ENCODE peak calls at places on chromosomes 4 and X, in eight cellular contexts. L is mesothelial cell of epicardium; F is CD8-positive, alpha-beta T cell; Z is hepatocyte; D is H9; I is IMR-90; A is CD14-positive monocyte; J is lower leg skin. P is an unnamed sample.

GRCh38 chrX:11435568-11435967 is 142.4 kb downstream of the AMELX start:
- DNase-seq in L (no peak), F (no peak), Z (no peak), D (no peak), I (peak), A (no peak), J (no peak), P (peak)

GRCh38 chr4:138390286-138390685 is 148.1 kb upstream of the SLC7A11 start:
- DNase-seq in L (no peak), F (no peak), Z (no peak), D (no peak), I (peak), A (peak), J (no peak), P (no peak)

GRCh38 chrX:46628406-46629371 is 55.1 kb downstream of the CHST7 start:
- DNase-seq in L (no peak), F (no peak), Z (no peak), D (no peak), I (peak), A (peak), J (peak), P (no peak)

GRCh38 chrX:40418413-40419195 is 162.2 kb upstream of the ATP6AP2 start:
- DNase-seq in L (no peak), F (no peak), Z (no peak), D (no peak), I (no peak), A (no peak), J (peak), P (no peak)

GRCh38 chr4:16083217-16084191 is at the start of gene PROM1:
- DNase-seq in L (peak), F (no peak), Z (peak), D (peak), I (no peak), A (no peak), J (no peak), P (no peak)

GRCh38 chrX:12771445-12772069 is 19.7 kb upstream of the PRPS2 start:
- DNase-seq in L (no peak), F (peak), Z (peak), D (peak), I (peak), A (peak), J (no peak), P (no peak)

GRCh38 chrX:119041175-119041574 is 31.6 kb upstream of the CT47C1 start:
- DNase-seq in L (no peak), F (no peak), Z (peak), D (no peak), I (peak), A (peak), J (no peak), P (peak)

GRCh38 chr4:48315728-48316630 is 25.4 kb upstream of the SLAIN2 start:
- DNase-seq in L (no peak), F (no peak), Z (peak), D (peak), I (peak), A (no peak), J (peak), P (peak)

GRCh38 chrX:105314468-105314867 is 94.0 kb upstream of the TEX13A start:
- DNase-seq in L (no peak), F (no peak), Z (no peak), D (no peak), I (peak), A (no peak), J (no peak), P (no peak)

GRCh38 chrX:3518870-3519269 is 172.4 kb upstream of the MXRA5 start:
- DNase-seq in L (no peak), F (no peak), Z (peak), D (peak), I (peak), A (no peak), J (no peak), P (peak)

GRCh38 chr4:6671648-6672047 is 22.0 kb upstream of the S100P start:
- DNase-seq in L (no peak), F (no peak), Z (no peak), D (no peak), I (no peak), A (no peak), J (no peak), P (no peak)

GRCh38 chr4:119688439-119688838 is 59.8 kb upstream of the PDE5A start:
- DNase-seq in L (no peak), F (no peak), Z (no peak), D (no peak), I (no peak), A (no peak), J (no peak), P (no peak)

GRCh38 chr4:10079256-10079655 is 37.3 kb downstream of the WDR1 start:
- DNase-seq in L (no peak), F (no peak), Z (no peak), D (no peak), I (no peak), A (peak), J (peak), P (no peak)

GRCh38 chr4:52942936-52943335 is 80.8 kb downstream of the RASL11B start:
- DNase-seq in L (no peak), F (no peak), Z (no peak), D (no peak), I (no peak), A (no peak), J (no peak), P (no peak)

GRCh38 chrX:71181558-71181909 is 36.9 kb downstream of the NLGN3 start:
- DNase-seq in L (no peak), F (peak), Z (no peak), D (peak), I (no peak), A (no peak), J (no peak), P (no peak)

GRCh38 chr4:82606622-82607021 is 44.8 kb upstream of the TMEM150C start:
- DNase-seq in L (no peak), F (no peak), Z (no peak), D (no peak), I (no peak), A (no peak), J (no peak), P (no peak)

GRCh38 chr4:1752284-1753041 is 31.1 kb downstream of the TACC3 start:
- DNase-seq in L (no peak), F (no peak), Z (no peak), D (no peak), I (peak), A (no peak), J (no peak), P (no peak)

GRCh38 chr4:13511101-13511500 is 27.0 kb upstream of the RAB28 start:
- DNase-seq in L (no peak), F (no peak), Z (no peak), D (no peak), I (no peak), A (no peak), J (no peak), P (no peak)

GRCh38 chrX:11478971-11479370 is 185.8 kb downstream of the AMELX start:
- DNase-seq in L (no peak), F (no peak), Z (no peak), D (no peak), I (peak), A (no peak), J (no peak), P (no peak)

GRCh38 chr4:6641164-6641970 is 882 bp downstream of the MRFAP1 start:
- DNase-seq in L (no peak), F (peak), Z (peak), D (no peak), I (peak), A (no peak), J (peak), P (no peak)

DNA sequence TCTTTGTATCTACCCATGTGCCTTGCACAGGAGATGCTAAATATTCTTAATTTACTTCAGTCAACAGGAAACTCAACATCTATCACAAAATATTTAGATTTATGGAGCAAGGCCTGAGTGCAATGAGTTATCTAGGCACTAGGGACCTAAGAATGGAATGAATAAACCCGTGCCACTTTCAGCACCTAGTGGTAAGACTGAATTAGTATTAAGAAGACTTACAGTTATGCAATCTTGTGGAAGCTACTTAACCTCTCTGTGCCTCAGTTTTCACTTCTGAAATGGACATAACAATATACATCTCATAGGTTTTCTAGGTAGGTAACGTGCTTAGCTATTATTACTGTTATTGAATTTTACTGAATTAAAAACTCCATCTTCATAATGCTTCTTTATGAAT is 144.6 kb upstream of the MAP3K15 start:
- DNase-seq in L (no peak), F (no peak), Z (no peak), D (no peak), I (no peak), A (no peak), J (no peak), P (no peak)
- TF ChIP-seq CTCF in L (no peak), F (no peak), Z (no peak), D (peak), I (no peak), A (no peak), J (no peak), P (no peak)

GRCh38 chrX:104250470-104250869 is 4.3 kb downstream of the ESX1 start:
- DNase-seq in L (no peak), F (no peak), Z (no peak), D (no peak), I (no peak), A (no peak), J (no peak), P (no peak)

GRCh38 chrX:104254442-104255115 is at the start of gene ESX1:
- DNase-seq in L (no peak), F (no peak), Z (no peak), D (peak), I (no peak), A (no peak), J (no peak), P (no peak)

GRCh38 chrX:104255465-104255864 is 732 bp upstream of the ESX1 start:
- DNase-seq in L (no peak), F (no peak), Z (no peak), D (no peak), I (no peak), A (no peak), J (no peak), P (no peak)

DNA sequence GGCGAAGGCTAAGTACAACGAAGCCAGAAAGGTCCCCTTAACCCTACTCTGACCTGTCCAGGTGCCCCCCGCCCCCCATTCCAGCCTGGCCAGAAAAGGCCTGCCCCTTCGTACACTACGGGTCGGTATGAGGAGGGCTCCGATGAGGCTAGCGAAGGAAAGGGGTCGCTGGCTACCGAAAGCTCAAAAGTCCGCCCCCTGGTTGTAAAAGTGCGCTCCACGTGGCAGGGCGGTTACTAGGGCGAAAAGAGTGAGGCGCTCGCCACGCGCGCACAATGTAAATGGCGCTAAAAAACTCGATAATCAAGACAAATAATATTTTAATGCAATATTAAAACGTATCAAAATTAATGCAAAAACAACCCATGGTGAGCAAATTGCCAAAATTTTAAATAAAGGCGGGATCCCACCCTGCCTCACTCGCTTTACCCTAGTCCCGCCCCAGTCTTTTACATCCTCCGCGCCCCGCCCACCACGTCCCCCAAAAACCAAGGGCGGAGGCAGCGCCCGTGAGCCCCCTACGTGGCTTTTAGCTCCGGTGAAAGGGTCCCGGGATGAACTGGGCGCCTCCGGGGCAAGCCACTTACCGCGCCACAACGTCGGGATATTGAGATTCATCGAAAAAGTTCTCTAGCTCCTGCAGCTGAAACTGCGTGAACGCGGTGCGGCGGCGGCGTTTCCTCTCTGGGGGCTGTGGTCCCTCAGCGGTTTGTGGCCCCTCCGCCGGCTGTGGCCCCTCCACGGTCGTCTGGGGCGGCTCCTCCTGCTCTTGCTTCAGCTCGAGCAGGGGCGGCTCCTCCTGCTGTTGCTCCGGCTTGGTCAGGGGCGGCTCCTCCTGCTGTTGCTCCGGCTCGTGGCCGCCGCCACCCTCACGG is 929 bp downstream of the ESX1 start:
- DNase-seq in L (no peak), F (no peak), Z (no peak), D (peak), I (no peak), A (no peak), J (no peak), P (no peak)
- TF ChIP-seq CTCF in L (no peak), F (no peak), Z (peak), D (peak), I (no peak), A (no peak), J (no peak), P (no peak)

DNA sequence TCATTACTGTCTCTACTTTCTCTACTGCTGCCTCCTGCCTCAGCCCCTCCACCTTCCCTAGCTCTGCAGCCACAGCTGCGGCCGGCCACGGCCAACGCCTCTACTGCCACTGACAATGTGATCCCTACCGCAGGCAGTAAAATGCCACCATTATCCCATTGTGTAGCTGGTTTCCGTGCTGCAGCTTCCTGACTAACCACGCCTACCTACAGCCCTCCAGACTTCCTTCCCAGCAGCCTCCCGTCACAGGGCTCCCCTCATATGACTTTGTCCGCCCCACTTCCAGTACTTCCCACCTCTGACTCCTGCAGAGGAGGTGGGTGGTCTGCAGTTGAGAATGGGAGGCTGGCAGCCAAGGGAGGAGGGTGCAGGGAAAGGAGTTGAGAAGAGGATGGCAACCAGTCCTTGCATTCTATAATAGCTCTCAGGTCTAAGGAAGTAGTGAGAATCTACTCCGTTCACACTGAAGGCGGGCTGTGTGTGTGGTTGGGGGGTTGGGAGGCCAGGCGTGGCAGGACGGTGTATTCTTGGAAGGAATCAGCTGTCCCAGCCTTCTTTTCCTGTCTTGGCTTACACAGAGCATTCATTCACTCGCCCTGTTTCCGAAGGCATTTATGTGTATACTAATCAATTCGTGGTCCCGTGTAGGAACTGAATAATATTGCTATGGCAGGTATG is 33.1 kb upstream of the USP51 start:
- DNase-seq in L (no peak), F (no peak), Z (no peak), D (no peak), I (no peak), A (no peak), J (peak), P (no peak)
- TF ChIP-seq CTCF in L (no peak), F (no peak), Z (no peak), D (no peak), I (no peak), A (no peak), J (no peak), P (no peak)

GRCh38 chrX:109390556-109390955 is 91.3 kb downstream of the GUCY2F start:
- DNase-seq in L (no peak), F (no peak), Z (no peak), D (no peak), I (no peak), A (no peak), J (no peak), P (no peak)

GRCh38 chrX:109382332-109382731 is 99.6 kb downstream of the GUCY2F start:
- DNase-seq in L (no peak), F (no peak), Z (no peak), D (no peak), I (no peak), A (no peak), J (no peak), P (no peak)

GRCh38 chrX:109389917-109390316 is 92.0 kb downstream of the GUCY2F start:
- DNase-seq in L (no peak), F (no peak), Z (no peak), D (no peak), I (no peak), A (no peak), J (no peak), P (no peak)

GRCh38 chrX:109384569-109385174 is 97.2 kb downstream of the GUCY2F start:
- DNase-seq in L (no peak), F (no peak), Z (peak), D (no peak), I (peak), A (no peak), J (no peak), P (no peak)
- TF ChIP-seq CTCF in L (peak), F (no peak), Z (peak), D (peak), I (peak), A (peak), J (no peak), P (peak)

GRCh38 chrX:17535229-17535628 is 160.2 kb downstream of the NHS start:
- DNase-seq in L (no peak), F (no peak), Z (peak), D (peak), I (peak), A (no peak), J (peak), P (no peak)
- TF ChIP-seq CTCF in L (peak), F (no peak), Z (peak), D (peak), I (peak), A (peak), J (no peak), P (peak)

GRCh38 chrX:109890910-109891502 is 111.9 kb upstream of the TMEM164 start:
- DNase-seq in L (peak), F (no peak), Z (peak), D (peak), I (peak), A (no peak), J (peak), P (peak)
- TF ChIP-seq CTCF in L (peak), F (peak), Z (peak), D (peak), I (peak), A (peak), J (no peak), P (peak)

DNA sequence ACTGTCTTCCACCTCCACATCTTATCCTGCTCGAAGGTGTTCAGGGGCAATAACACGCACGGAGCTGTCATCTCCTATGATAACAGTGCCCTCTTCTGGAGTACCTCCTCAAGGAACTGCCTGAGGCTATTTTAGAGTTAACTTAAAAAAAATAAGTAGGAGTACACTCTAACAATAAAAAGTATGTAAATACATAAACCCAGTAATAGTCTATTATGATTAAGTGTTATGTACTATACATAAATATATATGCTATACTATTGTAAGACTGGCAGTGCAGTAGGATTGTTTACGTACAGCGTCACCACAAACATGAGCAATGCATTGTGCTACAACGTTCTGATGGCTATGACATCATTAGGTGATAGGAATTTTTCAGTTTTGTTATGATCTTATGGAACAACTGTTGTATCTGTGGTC is 34.5 kb upstream of the TLR2 start:
- DNase-seq in L (no peak), F (no peak), Z (peak), D (no peak), I (peak), A (no peak), J (no peak), P (no peak)
- TF ChIP-seq CTCF in L (no peak), F (no peak), Z (no peak), D (peak), I (peak), A (peak), J (no peak), P (peak)

GRCh38 chrX:103927633-103928032 is 34.8 kb upstream of the TMSB15B start:
- DNase-seq in L (no peak), F (no peak), Z (no peak), D (no peak), I (no peak), A (no peak), J (no peak), P (no peak)
- TF ChIP-seq CTCF in L (no peak), F (no peak), Z (no peak), D (no peak), I (no peak), A (no peak), J (no peak), P (no peak)